ENCODE peak calls at places on chromosomes 1 and 21, in four cellular contexts. Z is left lung, J is cardiac fibroblast, F is GM12865. R is an unnamed sample.

GRCh38 chr1:1116701-1117468 is 996 bp upstream of the C1orf159 start:
- DNase-seq in Z (no peak), F (no peak), J (no peak), R (no peak)

GRCh38 chr1:227942021-227942715 is 5.6 kb downstream of the WNT9A start:
- DNase-seq in J (no peak), F (no peak), Z (peak), R (no peak)

GRCh38 chr1:81801834-81802531 is 1.2 kb downstream of the ADGRL2 start:
- DNase-seq in F (peak), Z (peak), J (peak), R (no peak)

GRCh38 chr1:106746448-106747085 is 309.9 kb upstream of the PRMT6 start:
- DNase-seq in F (no peak), Z (no peak), J (no peak), R (no peak)

GRCh38 chr1:219413523-219413922 is 199.4 kb downstream of the ZC3H11B start:
- DNase-seq in F (no peak), J (no peak), Z (no peak), R (no peak)

GRCh38 chr1:55420866-55421265 is 205.7 kb upstream of the USP24 start:
- DNase-seq in J (peak), F (no peak), Z (no peak), R (no peak)

GRCh38 chr1:25906644-25907300 is 553 bp upstream of the STMN1 start:
- DNase-seq in J (no peak), Z (peak), F (no peak), R (no peak)

GRCh38 chr1:160639652-160640051 is 7.2 kb downstream of the SLAMF1 start:
- DNase-seq in J (peak), Z (no peak), F (peak), R (peak)

GRCh38 chr21:41651830-41652229 is 115.0 kb downstream of the RIPK4 start:
- DNase-seq in Z (no peak), J (no peak), F (no peak), R (no peak)

GRCh38 chr1:164764333-164764732 is 205.3 kb downstream of the PBX1 start:
- DNase-seq in J (peak), F (no peak), Z (no peak), R (no peak)

GRCh38 chr21:43701936-43702784 is 16.8 kb upstream of the PDXK start:
- DNase-seq in F (no peak), J (no peak), Z (peak), R (no peak)

GRCh38 chr1:9436258-9436657 is 103.0 kb upstream of the SLC25A33 start:
- DNase-seq in F (no peak), J (no peak), Z (no peak), R (no peak)

GRCh38 chr1:160981584-160982411 is 27.2 kb upstream of the ITLN2 start:
- DNase-seq in Z (peak), J (no peak), F (no peak), R (no peak)

GRCh38 chr1:115412733-115413132 is 74.7 kb upstream of the NGF start:
- DNase-seq in Z (no peak), F (no peak), J (no peak), R (no peak)

GRCh38 chr21:40839551-40839950 is 7.4 kb downstream of the DSCAM start:
- DNase-seq in Z (no peak), F (no peak), J (no peak), R (no peak)

GRCh38 chr1:220347654-220348175 is 75.5 kb upstream of the RAB3GAP2 start:
- DNase-seq in F (no peak), J (no peak), Z (no peak), R (no peak)

GRCh38 chr1:59926381-59927243 is at the start of gene CYP2J2:
- DNase-seq in Z (peak), F (no peak), J (peak), R (no peak)

GRCh38 chr21:45302082-45303061 is 14.7 kb upstream of the POFUT2 start:
- DNase-seq in F (no peak), J (peak), Z (peak), R (no peak)

GRCh38 chr1:184669400-184669799 is 85.3 kb downstream of the EDEM3 start:
- DNase-seq in F (no peak), J (no peak), Z (no peak), R (no peak)

GRCh38 chr1:174818951-174819350 is 180.8 kb upstream of the CACYBP start:
- DNase-seq in Z (no peak), J (no peak), F (no peak), R (peak)

GRCh38 chr1:152188673-152189591 is 29.9 kb upstream of the RPTN start:
- DNase-seq in J (peak), F (peak), Z (peak), R (peak)

GRCh38 chr1:161038523-161039153 is at the start of gene TSTD1:
- DNase-seq in J (peak), F (peak), Z (peak), R (peak)

GRCh38 chr1:50735443-50735842 is 224.6 kb downstream of the FAF1 start:
- DNase-seq in F (peak), Z (no peak), J (peak), R (no peak)

GRCh38 chr21:35792569-35792968 is 267.8 kb downstream of the SETD4 start:
- DNase-seq in Z (no peak), F (no peak), J (no peak), R (no peak)